ENCODE peak calls at places on chromosomes 3 and 15, in four cellular contexts. D, R, T and C are unnamed samples.

GRCh38 chr3:125078961-125079674 is 23.3 kb upstream of the HEG1 start:
- DNase-seq in R (no peak), T (no peak), D (no peak), C (no peak)

GRCh38 chr3:99325407-99325806 is 313.0 kb upstream of the COL8A1 start:
- DNase-seq in R (no peak), T (no peak), D (no peak), C (no peak)

GRCh38 chr15:101171954-101172353 is 79.9 kb downstream of the CHSY1 start:
- DNase-seq in T (no peak), R (no peak), D (no peak), C (no peak)

GRCh38 chr3:13238687-13239466 is 165.6 kb upstream of the IQSEC1 start:
- DNase-seq in D (no peak), R (no peak), T (no peak), C (no peak)

GRCh38 chr3:149174901-149175300 is 45.5 kb downstream of the HPS3 start:
- DNase-seq in R (no peak), T (no peak), D (peak), C (peak)

GRCh38 chr3:100114413-100115030 is at the start of gene FILIP1L:
- DNase-seq in D (no peak), T (no peak), R (no peak), C (no peak)

GRCh38 chr3:195087321-195087720 is 183.6 kb downstream of the XXYLT1 start:
- DNase-seq in T (peak), R (no peak), D (no peak), C (no peak)

GRCh38 chr3:72274511-72275295 is 489.8 kb upstream of the PROK2 start:
- DNase-seq in D (peak), T (peak), R (peak), C (no peak)

GRCh38 chr3:171863920-171864319 is 20.8 kb downstream of the TMEM212 start:
- DNase-seq in D (no peak), T (no peak), R (no peak), C (no peak)

GRCh38 chr15:88776646-88777045 is 26.6 kb upstream of the ACAN start:
- DNase-seq in R (no peak), T (no peak), D (no peak), C (no peak)

GRCh38 chr3:139774570-139775302 is 97.0 kb upstream of the NMNAT3 start:
- DNase-seq in D (peak), T (no peak), R (no peak), C (peak)

GRCh38 chr3:187673012-187673411 is 2.8 kb upstream of the SST start:
- DNase-seq in T (no peak), D (no peak), R (no peak), C (no peak)

GRCh38 chr15:59186501-59186900 is 20.1 kb upstream of the LDHAL6B start:
- DNase-seq in R (no peak), D (peak), T (no peak), C (no peak)

GRCh38 chr15:101264911-101265641 is 12.2 kb downstream of the SELENOS start:
- DNase-seq in D (no peak), T (no peak), R (no peak), C (no peak)

GRCh38 chr3:16410659-16411058 is 102.8 kb downstream of the RFTN1 start:
- DNase-seq in D (no peak), T (no peak), R (peak), C (no peak)

GRCh38 chr3:45940004-45940780 is 3.1 kb upstream of the CXCR6 start:
- DNase-seq in R (no peak), T (no peak), D (no peak), C (no peak)

GRCh38 chr3:63349583-63350177 is 71.6 kb downstream of the SYNPR start:
- DNase-seq in D (peak), T (peak), R (peak), C (no peak)

GRCh38 chr3:122679467-122680291 is 960 bp upstream of the PARP14 start:
- DNase-seq in R (no peak), T (no peak), D (no peak), C (no peak)

GRCh38 chr3:133491481-133492059 is 81.9 kb upstream of the CDV3 start:
- DNase-seq in D (no peak), R (no peak), T (no peak), C (no peak)

GRCh38 chr15:74519311-74519710 is 21.7 kb upstream of the ARID3B start:
- DNase-seq in D (peak), R (no peak), T (no peak), C (no peak)

GRCh38 chr15:72161351-72162132 is 36.0 kb downstream of the GRAMD2A start:
- DNase-seq in R (no peak), T (peak), D (no peak), C (no peak)

GRCh38 chr15:93210995-93211394 is 122.0 kb upstream of the RGMA start:
- DNase-seq in T (no peak), D (no peak), R (peak), C (no peak)

GRCh38 chr3:120129718-120130117 is 35.5 kb upstream of the GSK3B start:
- DNase-seq in R (no peak), T (no peak), D (no peak), C (no peak)

GRCh38 chr15:29711531-29711930 is 110.7 kb downstream of the TJP1 start:
- DNase-seq in T (no peak), R (no peak), D (peak), C (no peak)

GRCh38 chr3:16841906-16842709 is 42.6 kb upstream of the PLCL2 start:
- DNase-seq in T (peak), R (peak), D (no peak), C (no peak)

GRCh38 chr3:41716391-41716910 is 245.5 kb downstream of the ULK4 start:
- DNase-seq in D (peak), R (no peak), T (no peak), C (no peak)

GRCh38 chr15:81767076-81767475 is 278.7 kb downstream of the MEX3B start:
- DNase-seq in R (peak), D (no peak), T (no peak), C (no peak)

GRCh38 chr3:2765002-2765579 is 345.1 kb downstream of the IL5RA start:
- DNase-seq in T (no peak), R (no peak), D (no peak), C (no peak)

GRCh38 chr15:50939911-50940310 is 31.4 kb downstream of the AP4E1 start:
- DNase-seq in D (peak), R (no peak), T (no peak), C (no peak)

GRCh38 chr3:9955067-9955502 is 2.9 kb upstream of the PRRT3 start:
- DNase-seq in D (no peak), T (no peak), R (no peak), C (no peak)

DNA sequence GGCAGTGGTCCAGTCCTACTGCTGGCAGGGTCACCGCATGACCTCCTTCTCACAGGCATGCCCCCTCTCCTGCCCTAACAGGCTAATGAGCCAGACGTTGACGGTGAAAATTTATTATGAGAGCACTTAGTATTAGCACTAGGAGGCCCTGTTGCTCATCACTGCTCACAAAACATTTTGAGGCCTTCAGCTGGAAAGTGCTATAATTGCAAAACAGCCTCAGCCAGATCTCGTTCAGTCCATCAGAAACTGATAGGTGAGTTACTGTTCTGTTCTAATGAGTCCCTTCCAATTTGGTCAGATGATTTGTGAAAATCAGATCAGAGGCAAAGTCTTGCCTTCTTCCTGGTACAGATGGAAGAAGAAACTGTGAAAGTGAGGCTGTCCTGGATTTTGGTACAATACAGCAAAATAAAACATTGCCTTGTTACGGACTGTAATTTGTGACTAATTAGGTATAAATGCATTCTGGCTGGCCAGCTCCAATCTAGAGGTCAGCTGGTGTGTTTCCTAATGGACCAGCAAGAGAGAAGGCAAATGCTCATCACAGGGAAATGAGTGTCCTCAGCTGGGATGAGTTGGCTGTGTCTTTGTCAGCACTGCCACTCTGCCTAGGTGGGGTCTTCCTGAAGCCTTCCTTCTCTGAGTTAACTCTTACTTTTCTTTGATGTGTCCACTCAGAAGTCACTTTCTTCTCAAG is 316.8 kb downstream of the CHST2 start:
- DNase-seq in R (no peak), T (no peak), D (peak), C (no peak)
- TF ChIP-seq CTCF in R (no peak), T (no peak), D (no peak), C (no peak)

GRCh38 chr3:32821686-32822296 is 4.0 kb downstream of the TRIM71 start:
- DNase-seq in R (no peak), D (no peak), T (peak), C (no peak)

GRCh38 chr3:32820430-32820829 is 2.6 kb downstream of the TRIM71 start:
- DNase-seq in R (no peak), D (no peak), T (no peak), C (no peak)

GRCh38 chr3:32820971-32821685 is 3.3 kb downstream of the TRIM71 start:
- DNase-seq in D (no peak), T (no peak), R (no peak), C (no peak)

GRCh38 chr3:32825601-32826375 is 8.0 kb downstream of the TRIM71 start:
- DNase-seq in D (no peak), R (no peak), T (no peak), C (no peak)

GRCh38 chr3:32822609-32823498 is 5.1 kb downstream of the TRIM71 start:
- DNase-seq in T (no peak), D (no peak), R (no peak), C (no peak)
- H3K4me3 ChIP-seq in T (no peak), D (no peak), R (no peak), C (no peak)

GRCh38 chr3:126487151-126487771 is 11.6 kb upstream of the ZXDC start:
- DNase-seq in T (peak), D (no peak), R (no peak), C (peak)
- TF ChIP-seq CTCF in T (no peak), D (no peak), R (no peak), C (peak)

DNA sequence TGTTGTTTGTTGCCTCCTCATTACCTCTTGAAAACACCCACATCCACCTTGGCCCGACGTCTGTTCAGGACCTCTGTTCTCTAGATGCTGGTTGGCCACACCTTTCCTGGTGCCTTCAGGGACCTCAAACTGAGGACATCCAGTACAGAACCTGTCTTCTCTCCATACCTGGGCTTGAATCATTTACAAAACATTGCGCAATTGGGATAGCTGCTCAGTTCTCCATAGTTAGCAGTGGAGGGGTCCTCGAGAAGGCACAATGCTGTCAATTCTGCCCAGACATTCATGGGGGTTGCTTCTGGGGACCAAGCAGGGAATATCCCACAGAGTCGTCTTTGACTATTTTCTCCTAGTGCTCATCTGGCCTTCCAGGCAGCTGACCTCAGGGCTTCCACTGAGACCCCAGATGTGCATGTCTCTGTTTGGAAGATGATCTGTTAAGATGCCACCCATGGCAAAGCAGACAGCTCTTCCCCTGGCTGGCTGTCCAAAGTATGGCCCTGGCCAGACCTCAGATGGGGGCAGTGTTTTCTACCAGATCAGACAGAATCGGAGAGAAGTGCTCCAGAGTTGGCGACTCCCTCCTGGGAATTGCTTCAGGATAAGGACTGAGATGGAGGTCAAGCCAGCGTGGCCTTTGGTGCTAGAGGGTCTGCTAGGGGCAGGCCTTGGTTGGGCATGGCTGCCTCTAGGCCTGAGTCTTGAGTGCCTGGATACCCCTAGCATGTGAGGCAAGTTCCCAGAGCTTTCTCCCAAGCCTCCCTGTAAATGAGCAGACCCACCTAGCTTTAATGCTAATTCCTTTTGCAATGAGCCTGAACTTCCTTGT is 46.1 kb downstream of the CHCHD6 start:
- DNase-seq in T (no peak), D (no peak), R (no peak), C (no peak)
- H3K4me3 ChIP-seq in T (no peak), D (no peak), R (no peak), C (no peak)

GRCh38 chr3:146747928-146748327 is 142.8 kb upstream of the PLSCR5 start:
- DNase-seq in R (no peak), T (no peak), D (peak), C (no peak)
- TF ChIP-seq CTCF in R (no peak), T (no peak), D (peak), C (peak)

GRCh38 chr3:179955798-179956197 is 80.9 kb downstream of the PEX5L start:
- DNase-seq in R (no peak), T (no peak), D (no peak), C (no peak)

GRCh38 chr3:179958143-179958542 is 78.6 kb downstream of the PEX5L start:
- DNase-seq in R (no peak), T (no peak), D (no peak), C (no peak)

GRCh38 chr3:179957264-179957845 is 79.4 kb downstream of the PEX5L start:
- DNase-seq in T (no peak), R (no peak), D (no peak), C (no peak)

GRCh38 chr3:179956416-179956830 is 80.3 kb downstream of the PEX5L start:
- DNase-seq in R (no peak), D (peak), T (no peak), C (no peak)

GRCh38 chr3:179954226-179954870 is 82.4 kb downstream of the PEX5L start:
- DNase-seq in D (no peak), T (no peak), R (no peak), C (no peak)
- H3K4me3 ChIP-seq in D (no peak), T (no peak), R (no peak), C (no peak)

GRCh38 chr3:32434206-32434605 is 42.6 kb downstream of the CMTM7 start:
- DNase-seq in R (no peak), D (no peak), T (no peak), C (no peak)

GRCh38 chr3:32438596-32439344 is 47.1 kb downstream of the CMTM7 start:
- DNase-seq in D (peak), R (no peak), T (no peak), C (no peak)

GRCh38 chr3:32437898-32438297 is 46.2 kb downstream of the CMTM7 start:
- DNase-seq in D (no peak), R (no peak), T (no peak), C (no peak)

GRCh38 chr3:32436816-32437189 is 45.1 kb downstream of the CMTM7 start:
- DNase-seq in D (no peak), T (no peak), R (no peak), C (no peak)

DNA sequence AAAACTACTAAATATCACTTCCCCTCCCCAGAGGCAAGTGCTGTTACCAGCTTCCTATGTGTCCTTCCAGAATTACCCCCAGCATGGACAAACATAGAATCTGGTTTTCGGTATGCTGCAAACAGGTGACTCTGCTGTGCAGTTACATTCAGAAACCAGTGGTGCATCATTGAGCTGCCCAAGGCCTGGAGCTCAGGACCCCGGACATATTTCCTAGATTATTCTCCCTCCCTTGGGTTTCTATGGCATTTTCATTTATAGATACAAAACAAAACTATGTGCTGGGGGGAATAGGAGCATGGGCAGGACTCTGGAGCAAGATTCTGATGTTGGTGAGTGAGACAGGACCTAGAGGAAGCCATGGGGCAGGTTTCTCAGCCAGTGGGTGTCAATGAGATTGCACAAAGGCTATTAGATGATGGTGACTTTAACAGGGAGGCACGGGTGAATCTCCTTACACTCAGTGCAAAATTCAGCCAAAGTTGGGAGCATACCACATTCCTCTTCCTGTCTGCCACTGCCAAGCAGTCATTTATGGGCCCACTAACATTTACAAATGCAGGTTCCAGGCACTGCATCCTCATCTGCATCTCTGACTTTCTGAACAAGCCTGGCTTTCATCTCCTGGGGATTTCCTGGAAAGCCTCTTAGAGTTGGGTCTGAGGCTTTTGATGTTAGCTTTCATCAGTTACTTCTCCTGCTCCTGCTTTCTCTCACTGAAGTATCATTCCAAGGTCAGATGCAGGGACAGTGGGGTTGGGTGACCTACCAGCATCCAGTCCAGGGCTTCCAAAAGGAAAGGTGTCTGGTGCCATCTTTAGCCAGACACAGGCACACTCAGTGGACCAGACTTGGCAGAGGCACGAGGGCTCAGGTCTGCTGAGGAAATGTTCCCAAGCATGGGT is 44.5 kb downstream of the CMTM7 start:
- DNase-seq in T (no peak), D (no peak), R (no peak), C (no peak)
- TF ChIP-seq CTCF in T (no peak), D (no peak), R (no peak), C (no peak)

DNA sequence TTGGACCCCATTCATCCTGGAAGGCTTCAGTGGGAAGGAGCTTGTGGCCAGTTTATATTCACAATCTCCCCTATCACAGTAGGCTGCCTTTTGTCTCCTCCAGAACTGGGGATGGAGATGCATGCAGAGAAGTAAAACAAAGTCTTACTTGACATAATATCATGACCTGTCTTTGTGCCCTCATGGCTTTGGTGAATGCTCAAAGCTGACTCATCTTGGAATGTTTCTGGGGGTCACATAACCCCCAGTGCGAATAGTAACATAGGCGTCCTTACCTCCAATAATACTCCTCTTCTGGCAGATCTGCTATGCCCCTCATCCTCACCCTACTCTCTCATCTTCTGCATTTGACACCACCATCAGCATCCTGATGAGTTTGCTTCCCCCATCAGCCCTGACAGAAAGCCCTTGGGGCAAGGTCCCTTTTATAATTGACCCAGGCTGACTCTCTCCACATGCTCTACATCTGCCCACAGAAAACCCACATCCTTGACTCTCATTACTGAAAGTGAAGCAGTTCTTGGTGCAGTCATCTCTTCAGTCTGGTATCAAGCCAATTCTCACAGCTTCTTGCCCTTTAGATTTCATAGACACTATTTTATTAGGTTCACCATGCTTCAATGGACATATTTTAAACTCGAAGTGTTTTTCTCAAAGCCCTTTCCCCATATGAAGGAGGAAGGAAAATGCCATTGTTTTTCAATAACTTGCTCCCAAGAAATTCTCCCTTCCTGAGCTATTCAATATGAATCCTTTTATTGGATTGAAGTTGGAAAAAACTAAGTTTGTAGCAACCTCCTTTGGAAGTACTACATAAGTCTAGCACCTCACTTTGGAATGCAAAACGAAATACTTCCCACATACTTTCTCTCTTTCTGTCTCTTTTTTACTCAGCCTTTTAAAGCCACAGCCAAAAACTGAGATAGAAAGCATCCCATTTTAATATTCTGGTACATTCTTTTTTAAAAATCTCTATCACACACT is 36.6 kb downstream of the OSTN start:
- DNase-seq in R (no peak), D (peak), T (no peak), C (no peak)
- H3K4me3 ChIP-seq in R (no peak), D (no peak), T (no peak), C (no peak)